ENCODE peak calls at places on chromosome 18, in eight cellular contexts. Z is breast epithelium, H is gastrocnemius medialis, U is body of pancreas, T is endothelial cell of umbilical vein, Y is uterus, G is tibial nerve, D is Peyer's patch. E is an unnamed sample.

GRCh38 chr18:24964213-24964612 is 387.8 kb downstream of the ZNF521 start:
- DNase-seq in Z (no peak), H (peak; percentile 35), U (no peak), T (no peak), Y (no peak), G (no peak), D (peak; percentile 71), E (no peak)

GRCh38 chr18:8813621-8814020 is 108.3 kb downstream of the MTCL1 start:
- DNase-seq in Z (no peak), H (no peak), U (no peak), T (no peak), Y (no peak), G (no peak), D (no peak), E (no peak)

GRCh38 chr18:5059540-5060032 is 137.5 kb downstream of the AKAIN1 start:
- DNase-seq in Z (no peak), H (no peak), U (no peak), T (no peak), Y (no peak), G (no peak), D (no peak), E (no peak)

GRCh38 chr18:65983750-65984149 is 232.9 kb downstream of the CDH7 start:
- DNase-seq in Z (no peak), H (no peak), U (no peak), T (peak; percentile 3), Y (no peak), G (no peak), D (no peak), E (no peak)

GRCh38 chr18:72866572-72866900 is 1.3 kb downstream of the NETO1 start:
- DNase-seq in Z (no peak), H (no peak), U (no peak), T (no peak), Y (no peak), G (no peak), D (no peak), E (no peak)

GRCh38 chr18:460791-461190 is 39.7 kb downstream of the COLEC12 start:
- DNase-seq in Z (no peak), H (no peak), U (no peak), T (no peak), Y (no peak), G (no peak), D (no peak), E (no peak)

GRCh38 chr18:36580266-36580665 is 248.5 kb downstream of the TPGS2 start:
- DNase-seq in Z (no peak), H (peak; percentile 17), U (no peak), T (no peak), Y (no peak), G (peak; percentile 25), D (no peak), E (no peak)

GRCh38 chr18:29164020-29164706 is 987.2 kb upstream of the CDH2 start:
- DNase-seq in Z (no peak), H (no peak), U (no peak), T (peak; percentile 91), Y (no peak), G (no peak), D (no peak), E (no peak)

GRCh38 chr18:74831571-74832250 is 234.0 kb downstream of the ZNF407 start:
- DNase-seq in Z (no peak), H (no peak), U (no peak), T (no peak), Y (no peak), G (no peak), D (no peak), E (no peak)

GRCh38 chr18:35822431-35822830 is 150.0 kb upstream of the RMP24 start:
- DNase-seq in Z (no peak), H (no peak), U (no peak), T (no peak), Y (no peak), G (no peak), D (no peak), E (no peak)

GRCh38 chr18:28716321-28716720 is 539.4 kb upstream of the CDH2 start:
- DNase-seq in Z (no peak), H (no peak), U (no peak), T (no peak), Y (no peak), G (no peak), D (no peak), E (no peak)

GRCh38 chr18:78192044-78192443 is 787.6 kb upstream of the SALL3 start:
- DNase-seq in Z (no peak), H (no peak), U (peak; percentile 29), T (no peak), Y (no peak), G (no peak), D (no peak), E (peak; percentile 58)

GRCh38 chr18:56684277-56684676 is 33.1 kb downstream of the WDR7 start:
- DNase-seq in Z (no peak), H (no peak), U (no peak), T (no peak), Y (no peak), G (no peak), D (no peak), E (no peak)

GRCh38 chr18:54881229-54881753 is 53.0 kb downstream of the RAB27B start:
- DNase-seq in Z (no peak), H (no peak), U (no peak), T (no peak), Y (no peak), G (no peak), D (no peak), E (no peak)

GRCh38 chr18:5601188-5601624 is 57.4 kb upstream of the EPB41L3 start:
- DNase-seq in Z (no peak), H (no peak), U (no peak), T (no peak), Y (no peak), G (no peak), D (peak; percentile 76), E (no peak)

GRCh38 chr18:6203791-6204190 is 210.9 kb downstream of the L3MBTL4 start:
- DNase-seq in Z (no peak), H (no peak), U (peak; percentile 15), T (no peak), Y (no peak), G (no peak), D (no peak), E (no peak)

GRCh38 chr18:13220326-13220991 is 1.9 kb downstream of the LDLRAD4 start:
- DNase-seq in Z (no peak), H (peak; percentile 43), U (no peak), T (no peak), Y (no peak), G (no peak), D (peak; percentile 65), E (no peak)
- TF ChIP-seq POLR2A in Z (no peak), H (peak; percentile 25), U (no peak), T (no peak), Y (no peak), G (no peak), D (peak; percentile 36), E (peak; percentile 33)

DNA sequence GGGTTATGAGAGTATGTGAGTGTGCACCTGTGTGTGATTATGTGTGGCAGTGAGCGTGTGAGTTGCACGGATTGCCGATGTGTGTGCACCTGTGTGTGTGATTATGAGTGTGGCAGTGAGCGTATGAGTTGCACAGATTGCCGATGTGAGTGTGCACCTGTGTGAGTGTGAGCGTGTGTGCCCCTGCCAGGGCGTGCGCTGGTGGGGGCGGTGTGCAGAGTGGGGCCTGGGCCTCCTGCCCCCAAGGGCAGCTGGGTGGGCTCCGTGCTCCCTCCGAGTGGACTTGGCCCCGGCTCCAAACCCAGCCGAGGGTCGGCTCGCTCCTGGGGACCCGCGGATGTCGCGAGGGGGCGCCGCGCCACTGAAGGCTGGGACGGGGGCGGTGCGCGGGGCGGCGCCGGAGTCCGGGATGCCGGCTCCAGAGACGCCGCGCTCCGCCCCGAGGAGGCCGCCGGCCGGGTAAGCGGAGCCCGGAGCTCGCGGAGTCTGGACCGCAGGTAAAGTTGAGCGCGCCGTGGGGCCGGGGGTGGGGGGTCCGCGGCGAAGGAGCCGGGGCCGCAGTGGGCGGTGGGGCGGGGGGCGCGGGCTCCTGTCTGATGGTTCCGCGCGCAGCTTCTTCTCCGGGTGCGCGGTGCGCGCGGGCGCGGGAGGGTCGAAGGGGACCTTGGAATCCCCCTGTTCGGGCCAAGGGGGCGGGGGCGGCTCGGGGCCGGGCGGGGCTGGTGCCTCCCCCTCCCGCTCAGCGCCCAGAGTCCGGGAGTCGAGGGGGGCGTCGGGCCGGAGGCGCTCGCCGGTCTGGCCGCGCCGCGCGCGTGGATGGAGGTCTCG is at the start of gene KCNG2:
- DNase-seq in Z (peak; percentile 44), H (no peak), U (no peak), T (no peak), Y (no peak), G (no peak), D (no peak), E (no peak)
- H3K27ac ChIP-seq in Z (no peak within 1 kb of the TSS), H (no peak within 1 kb of the TSS), U (no peak within 1 kb of the TSS), T (no peak within 1 kb of the TSS), Y (no peak within 1 kb of the TSS), G (no peak within 1 kb of the TSS), D (no peak within 1 kb of the TSS), E (no peak within 1 kb of the TSS)

DNA sequence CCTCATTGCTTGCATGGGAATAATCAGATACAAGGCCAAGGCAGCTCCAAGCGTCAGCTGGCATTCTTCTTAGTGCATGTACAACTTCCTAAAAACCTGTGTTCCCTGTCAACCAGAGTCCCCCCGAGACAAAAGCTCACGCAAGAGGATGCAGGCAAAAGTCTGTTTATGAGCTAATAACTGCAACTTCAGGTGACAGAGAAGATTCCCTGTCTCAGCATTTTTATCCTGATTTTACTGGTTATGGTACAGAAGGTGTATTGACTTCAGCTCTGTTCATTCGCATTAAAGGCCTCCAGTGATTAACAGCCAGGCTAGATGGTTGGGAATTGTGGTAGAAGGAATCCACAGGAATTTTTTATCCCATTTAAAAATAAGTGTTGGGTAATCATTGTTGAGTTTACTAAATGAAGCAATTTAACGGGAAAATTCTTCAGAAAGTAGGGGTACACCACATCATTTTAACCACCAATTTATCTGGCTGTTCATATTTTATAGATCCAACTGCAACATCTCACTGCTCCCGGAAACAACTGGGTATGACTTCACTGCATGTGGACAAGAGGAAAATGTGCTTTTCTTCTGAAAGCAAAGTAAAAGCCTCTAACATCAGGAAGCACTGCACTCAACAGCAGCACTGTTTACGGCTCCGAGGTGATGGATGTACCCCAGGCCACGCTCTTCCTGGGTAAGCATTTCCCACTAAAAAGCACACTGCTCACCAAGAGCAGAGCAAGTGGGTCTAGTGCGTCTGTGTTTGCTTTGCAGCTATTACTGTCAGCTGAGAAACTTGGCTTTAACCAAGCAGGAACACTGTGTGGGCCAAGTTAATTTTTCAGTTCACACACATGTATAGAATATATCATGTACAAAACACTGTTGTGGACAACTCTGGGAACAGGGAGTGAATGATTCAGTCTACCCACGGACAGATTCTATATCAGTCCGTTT is 31.9 kb downstream of the CCBE1 start:
- DNase-seq in Z (no peak), H (no peak), U (no peak), T (no peak), Y (no peak), G (no peak), D (no peak), E (no peak)
- H3K4me3 ChIP-seq in Z (peak overlapping the region; percentile 3), H (no peak overlapping the region), U (no peak overlapping the region), T (no peak overlapping the region), Y (no peak overlapping the region), G (no peak overlapping the region), D (no peak overlapping the region), E (no peak overlapping the region)

DNA sequence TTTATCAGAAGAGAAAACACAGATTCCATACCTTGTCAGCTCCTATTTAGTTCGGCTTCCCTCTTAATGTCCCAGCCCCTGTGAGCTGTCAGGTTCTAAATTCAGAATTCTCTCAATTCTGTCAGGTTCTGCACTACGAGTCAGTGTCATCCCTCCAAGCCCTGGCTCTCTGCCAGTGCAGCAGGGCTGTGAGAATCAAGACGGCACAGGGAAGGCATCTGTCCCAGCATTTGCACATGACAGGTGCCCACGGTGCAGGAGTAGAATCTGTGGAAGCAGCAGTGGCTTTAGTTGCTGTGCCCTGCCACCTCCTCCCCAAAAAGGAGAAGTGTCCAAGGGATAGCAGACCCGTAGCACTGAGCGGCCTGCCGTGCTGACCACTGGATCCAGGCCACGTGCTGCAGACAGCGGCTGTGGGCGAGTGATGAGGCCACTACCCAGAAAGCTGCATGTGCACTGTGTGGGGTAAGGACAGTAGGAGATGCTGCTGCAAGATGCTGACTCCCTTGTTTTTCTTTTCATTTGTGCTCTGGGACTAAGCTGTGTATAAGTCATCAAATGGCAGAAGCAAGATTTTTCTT is 12.8 kb downstream of the RBFA start:
- DNase-seq in Z (no peak), H (no peak), U (no peak), T (no peak), Y (no peak), G (no peak), D (no peak), E (no peak)
- TF ChIP-seq POLR2A in Z (no peak), H (no peak), U (no peak), T (no peak), Y (no peak), G (no peak), D (no peak), E (no peak)